ENCODE peak calls at places on chromosomes 11 and 22, in eight cellular contexts. L is cardiac fibroblast, Y is H9, R is mucosa of descending colon, P is coronary artery, E is OCI-LY7, O is dorsolateral prefrontal cortex, W is endothelial cell. V is an unnamed sample.

GRCh38 chr11:827146-827860 is 416 bp upstream of the CRACR2B start:
- DNase-seq in O (no peak), P (no peak), E (peak), R (peak), W (peak), L (no peak), Y (peak), V (no peak)

GRCh38 chr22:37647317-37647716 is 7.8 kb downstream of the SH3BP1 start:
- DNase-seq in W (no peak), P (no peak), Y (no peak), R (no peak), O (no peak), L (no peak), E (no peak), V (no peak)

GRCh38 chr22:37060801-37061610 is 9.5 kb downstream of the KCTD17 start:
- DNase-seq in W (no peak), O (no peak), Y (no peak), P (no peak), L (no peak), R (no peak), E (no peak), V (no peak)

GRCh38 chr11:64007629-64008282 is 21.5 kb downstream of the OTUB1 start:
- DNase-seq in Y (peak), R (peak), E (no peak), W (peak), O (peak), L (peak), P (no peak), V (no peak)

GRCh38 chr11:134863294-134863693 is 451.3 kb upstream of the B3GAT1 start:
- DNase-seq in W (no peak), R (no peak), Y (no peak), E (no peak), O (no peak), P (peak), L (no peak), V (no peak)

GRCh38 chr22:41048791-41049717 is 43.3 kb upstream of the EP300 start:
- DNase-seq in R (peak), P (peak), O (peak), L (peak), Y (peak), E (no peak), W (peak), V (no peak)

GRCh38 chr22:46707827-46708570 is 30.1 kb downstream of the CERK start:
- DNase-seq in L (no peak), P (no peak), O (no peak), R (peak), W (no peak), E (no peak), Y (no peak), V (no peak)

GRCh38 chr22:35631597-35631996 is 14.5 kb upstream of the MB start:
- DNase-seq in P (no peak), E (peak), R (no peak), L (peak), Y (peak), O (no peak), W (peak), V (no peak)

GRCh38 chr11:112477929-112478317 is 217.3 kb upstream of the PLET1 start:
- DNase-seq in Y (no peak), O (no peak), L (no peak), R (no peak), W (no peak), E (no peak), P (no peak), V (no peak)

GRCh38 chr22:20267441-20268288 is 453 bp downstream of the RTN4R start:
- DNase-seq in Y (no peak), P (no peak), L (no peak), W (peak), O (no peak), E (no peak), R (no peak), V (no peak)

GRCh38 chr11:94895451-94895850 is 77.9 kb downstream of the CWC15 start:
- DNase-seq in R (no peak), Y (no peak), E (no peak), L (peak), P (no peak), W (no peak), O (no peak), V (no peak)
- TF ChIP-seq CTCF in R (no peak), Y (no peak), E (no peak), L (no peak), P (no peak), W (no peak), O (no peak), V (no peak)

DNA sequence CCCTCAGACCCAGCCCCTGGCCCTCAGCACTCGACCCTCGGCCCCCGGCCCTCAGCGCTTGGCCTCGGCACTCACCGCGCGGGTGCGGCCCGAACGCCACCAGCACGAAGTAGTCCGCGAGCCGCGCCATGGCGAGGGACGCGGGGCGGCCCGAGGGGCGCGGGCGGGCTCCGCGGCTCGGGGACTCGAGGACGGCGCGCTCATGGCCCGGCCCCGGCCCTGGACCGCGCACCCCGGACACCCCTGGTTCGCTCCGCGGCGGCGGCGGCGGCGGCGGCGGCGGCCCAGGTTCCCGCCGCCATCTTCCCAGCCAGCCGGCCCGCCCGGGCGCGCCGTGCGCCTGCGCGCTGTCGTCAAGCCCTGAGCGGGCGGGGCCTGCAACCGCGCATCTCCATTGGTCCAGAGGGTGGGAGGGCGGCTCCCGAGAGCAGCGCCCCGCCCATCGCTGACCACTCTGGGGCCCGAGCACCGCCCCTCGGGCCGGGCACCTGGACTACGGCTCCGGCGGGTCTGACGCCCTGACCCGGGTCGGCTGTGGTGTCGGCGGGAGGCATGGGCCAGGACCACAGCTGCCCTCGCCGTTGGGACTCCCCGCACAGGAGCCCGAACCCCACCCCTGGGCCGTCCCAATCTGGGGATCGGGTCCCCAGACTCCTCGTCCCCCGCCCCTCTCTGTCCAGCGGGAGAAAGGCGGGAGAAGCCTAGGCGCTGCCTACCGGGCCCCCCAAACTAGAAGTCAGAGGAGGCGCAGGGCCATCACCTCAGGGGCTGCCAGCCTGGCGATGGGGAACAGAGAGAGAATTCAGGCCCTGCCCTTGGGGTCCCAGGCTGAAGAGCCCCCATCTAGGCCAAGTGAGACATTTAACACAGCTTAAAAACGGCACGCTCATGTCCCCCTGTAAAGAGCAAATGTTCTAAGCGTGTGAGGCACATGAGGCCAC is at the start of gene SBF1:
- DNase-seq in P (peak), E (peak), L (peak), O (peak), W (peak), Y (peak), R (peak), V (peak)
- TF ChIP-seq CTCF in P (no peak), E (no peak), L (no peak), O (no peak), W (no peak), Y (no peak), R (no peak), V (no peak)

DNA sequence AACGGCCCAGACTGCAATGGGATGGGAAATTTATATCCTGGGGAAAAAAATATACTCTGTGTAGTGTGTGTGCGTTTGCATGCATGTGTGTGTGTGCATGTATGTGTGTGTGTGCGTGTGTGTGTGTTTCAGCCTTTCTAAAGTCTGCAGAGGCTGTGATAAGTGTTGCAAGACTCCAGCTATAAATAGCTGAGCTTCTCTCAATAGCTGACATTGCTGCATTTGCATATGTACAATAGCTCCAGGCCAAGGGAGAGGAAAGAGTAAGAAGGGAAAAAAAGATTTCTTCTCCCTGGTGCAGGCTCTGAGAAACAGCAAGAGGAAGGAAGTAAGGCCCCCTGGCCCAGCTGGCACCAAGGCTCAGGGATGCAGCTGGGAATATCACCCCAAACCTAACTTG is 483.0 kb downstream of the MN1 start:
- DNase-seq in E (peak), Y (peak), O (no peak), R (no peak), L (peak), P (no peak), W (no peak), V (no peak)
- TF ChIP-seq CTCF in E (no peak), Y (no peak), O (no peak), R (no peak), L (no peak), P (no peak), W (no peak), V (no peak)

GRCh38 chr11:69644962-69645675 is 4.2 kb downstream of the CCND1 start:
- DNase-seq in E (no peak), Y (peak), O (no peak), W (no peak), R (peak), P (no peak), L (no peak), V (no peak)

GRCh38 chr11:69642913-69643632 is 2.1 kb downstream of the CCND1 start:
- DNase-seq in Y (peak), O (peak), P (peak), E (peak), W (peak), L (peak), R (peak), V (no peak)

GRCh38 chr11:69644071-69644961 is 3.4 kb downstream of the CCND1 start:
- DNase-seq in O (no peak), E (no peak), L (peak), Y (no peak), W (no peak), P (peak), R (peak), V (no peak)

GRCh38 chr11:69642549-69642912 is 1.6 kb downstream of the CCND1 start:
- DNase-seq in Y (peak), R (peak), P (peak), W (peak), E (no peak), L (no peak), O (no peak), V (no peak)

GRCh38 chr11:69643646-69644045 is 2.7 kb downstream of the CCND1 start:
- DNase-seq in Y (no peak), R (no peak), E (no peak), P (peak), O (peak), L (no peak), W (no peak), V (no peak)
- TF ChIP-seq CTCF in Y (peak), R (no peak), E (no peak), P (no peak), O (no peak), L (no peak), W (peak), V (peak)

GRCh38 chr11:131041331-131042040 is 125.2 kb upstream of the SNX19 start:
- DNase-seq in L (no peak), O (no peak), P (no peak), Y (no peak), W (no peak), R (no peak), E (no peak), V (peak)

GRCh38 chr11:131042041-131042390 is 125.7 kb upstream of the SNX19 start:
- DNase-seq in P (no peak), W (no peak), L (no peak), E (no peak), Y (no peak), R (no peak), O (no peak), V (no peak)

GRCh38 chr11:131037873-131038272 is 121.6 kb upstream of the SNX19 start:
- DNase-seq in P (no peak), L (no peak), R (no peak), Y (no peak), E (no peak), O (no peak), W (no peak), V (no peak)

GRCh38 chr11:131036544-131036943 is 120.3 kb upstream of the SNX19 start:
- DNase-seq in E (no peak), Y (no peak), L (no peak), P (no peak), R (no peak), W (no peak), O (no peak), V (no peak)

GRCh38 chr11:131038597-131038996 is 122.3 kb upstream of the SNX19 start:
- DNase-seq in W (peak), Y (no peak), P (no peak), L (peak), E (peak), O (no peak), R (no peak), V (no peak)
- TF ChIP-seq CTCF in W (peak), Y (peak), P (no peak), L (peak), E (peak), O (peak), R (no peak), V (no peak)

GRCh38 chr11:61693897-61694840 is 14.0 kb downstream of the DAGLA start:
- DNase-seq in E (no peak), L (peak), P (no peak), R (peak), Y (no peak), W (no peak), O (no peak), V (no peak)

GRCh38 chr11:61697093-61697492 is 16.9 kb downstream of the DAGLA start:
- DNase-seq in P (no peak), L (no peak), O (no peak), W (no peak), Y (no peak), E (no peak), R (peak), V (peak)

GRCh38 chr11:61696602-61697001 is 16.4 kb downstream of the DAGLA start:
- DNase-seq in W (no peak), P (no peak), L (no peak), O (no peak), E (no peak), Y (no peak), R (peak), V (peak)

GRCh38 chr11:61695917-61696316 is 15.7 kb downstream of the DAGLA start:
- DNase-seq in L (peak), O (peak), Y (no peak), W (no peak), P (peak), E (no peak), R (peak), V (peak)

DNA sequence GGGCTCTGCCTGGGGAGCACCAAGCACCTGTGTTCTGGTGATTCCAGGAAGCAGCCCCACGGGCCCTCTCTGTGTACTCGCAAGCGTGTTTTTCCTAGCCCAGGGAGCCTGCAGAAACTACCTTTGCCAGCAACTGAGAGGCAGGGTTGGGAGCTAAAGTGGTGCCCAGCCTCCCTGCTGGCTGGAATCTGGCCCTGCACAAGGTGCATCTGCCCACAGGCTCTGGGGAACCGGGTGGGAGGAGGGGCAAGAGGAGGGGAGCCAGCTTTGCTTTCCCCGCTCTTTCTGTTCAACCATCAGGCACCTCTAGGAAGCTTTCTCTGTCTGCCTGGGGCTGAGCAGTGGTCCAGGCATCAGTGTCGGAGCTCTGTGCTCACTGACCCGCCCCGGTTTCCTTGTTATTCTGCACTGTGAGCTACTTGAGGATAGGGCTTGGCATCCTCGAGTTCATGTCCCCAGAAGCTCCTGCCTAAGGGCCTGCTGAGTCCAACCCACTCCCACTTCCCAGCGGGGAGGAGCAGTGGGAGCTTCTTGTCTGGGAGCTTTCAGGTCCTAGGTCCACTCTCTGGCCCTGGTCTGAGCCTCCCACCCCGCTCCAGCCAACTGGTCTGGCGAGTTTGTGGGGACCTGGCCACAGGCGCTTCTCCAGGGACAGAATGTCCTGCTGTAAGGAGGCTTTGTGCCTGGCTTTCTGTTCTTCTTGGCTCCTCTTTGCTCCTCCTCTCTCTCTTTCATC is 14.9 kb downstream of the DAGLA start:
- DNase-seq in E (no peak), L (no peak), R (peak), W (no peak), P (no peak), O (no peak), Y (peak), V (no peak)
- TF ChIP-seq CTCF in E (no peak), L (peak), R (no peak), W (no peak), P (no peak), O (no peak), Y (peak), V (no peak)

DNA sequence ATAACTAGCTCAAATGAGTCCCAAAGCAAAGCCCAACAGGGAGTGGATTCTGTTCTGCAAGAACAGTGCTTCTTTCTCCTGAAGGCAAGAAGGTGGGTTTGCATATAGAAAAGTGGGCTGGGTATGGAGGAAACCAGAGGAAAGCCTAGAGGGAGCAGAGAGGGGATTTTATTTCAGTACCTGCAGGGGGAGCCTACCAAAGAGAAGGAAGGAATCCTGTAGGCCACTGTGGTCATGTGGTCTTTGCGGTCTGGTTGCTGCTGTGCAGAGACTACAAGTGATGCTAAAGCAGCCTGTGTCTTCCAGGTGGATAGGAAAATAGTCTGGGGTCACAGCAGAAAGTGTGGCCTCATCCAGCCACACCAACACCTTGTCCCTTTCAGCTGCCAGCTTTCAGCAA is 33.2 kb upstream of the ZBTB16 start:
- DNase-seq in R (no peak), E (peak), Y (peak), O (no peak), W (no peak), P (no peak), L (peak), V (no peak)
- TF ChIP-seq CTCF in R (no peak), E (peak), Y (peak), O (no peak), W (no peak), P (no peak), L (peak), V (no peak)

GRCh38 chr11:118652681-118653181 is 26.7 kb downstream of the TREH start:
- DNase-seq in E (no peak), W (no peak), Y (no peak), L (no peak), R (no peak), P (peak), O (no peak), V (no peak)
- TF ChIP-seq CTCF in E (no peak), W (no peak), Y (no peak), L (no peak), R (no peak), P (no peak), O (no peak), V (no peak)

GRCh38 chr11:26134053-26134452 is 197.9 kb upstream of the ANO3 start:
- DNase-seq in R (no peak), Y (no peak), W (no peak), E (peak), P (no peak), L (no peak), O (no peak), V (no peak)

GRCh38 chr11:26137651-26138050 is 194.3 kb upstream of the ANO3 start:
- DNase-seq in W (no peak), Y (no peak), E (no peak), R (no peak), O (no peak), P (no peak), L (peak), V (no peak)

GRCh38 chr11:26134481-26135355 is 197.2 kb upstream of the ANO3 start:
- DNase-seq in O (no peak), E (peak), L (peak), W (peak), P (no peak), R (no peak), Y (peak), V (peak)
- TF ChIP-seq CTCF in O (peak), E (peak), L (peak), W (no peak), P (no peak), R (no peak), Y (peak), V (peak)